ENCODE peak calls at places on chromosomes 13 and 19, in eight cellular contexts. Y, G, S, R, N, Z, E and M are unnamed samples.

GRCh38 chr13:23288995-23289394 is 108.2 kb downstream of the SGCG start:
- DNase-seq in Y (no peak), G (no peak), S (no peak), R (no peak), N (no peak), Z (no peak), E (no peak), M (no peak)

GRCh38 chr13:32135655-32136054 is 104.1 kb downstream of the FRY start:
- DNase-seq in Y (no peak), G (peak), S (no peak), R (no peak), N (no peak), Z (peak), E (no peak), M (no peak)

GRCh38 chr19:19120308-19121156 is 17.7 kb downstream of the TMEM161A start:
- DNase-seq in Y (no peak), G (peak), S (no peak), R (no peak), N (peak), Z (no peak), E (no peak), M (peak)

GRCh38 chr13:113613789-113614379 is 29.3 kb downstream of the TFDP1 start:
- DNase-seq in Y (no peak), G (no peak), S (no peak), R (no peak), N (no peak), Z (no peak), E (no peak), M (no peak)

GRCh38 chr19:4508698-4509097 is 9.6 kb downstream of the PLIN4 start:
- DNase-seq in Y (no peak), G (no peak), S (no peak), R (no peak), N (no peak), Z (no peak), E (no peak), M (no peak)

GRCh38 chr13:50403311-50403710 is 388.1 kb downstream of the KCNRG start:
- DNase-seq in Y (no peak), G (no peak), S (no peak), R (peak), N (peak), Z (no peak), E (no peak), M (no peak)

GRCh38 chr19:49333426-49334288 is 1.5 kb upstream of the CD37 start:
- DNase-seq in Y (peak), G (peak), S (peak), R (peak), N (no peak), Z (no peak), E (no peak), M (no peak)

GRCh38 chr13:21619633-21620220 is 15.8 kb upstream of the MICU2 start:
- DNase-seq in Y (no peak), G (no peak), S (no peak), R (no peak), N (no peak), Z (no peak), E (no peak), M (no peak)

GRCh38 chr19:38162632-38163031 is 61.4 kb downstream of the DPF1 start:
- DNase-seq in Y (no peak), G (no peak), S (no peak), R (no peak), N (peak), Z (no peak), E (no peak), M (no peak)

GRCh38 chr19:33064778-33065550 is at the start of gene RHPN2:
- DNase-seq in Y (no peak), G (peak), S (peak), R (peak), N (peak), Z (peak), E (peak), M (peak)

GRCh38 chr19:3983936-3984583 is 1.2 kb downstream of the EEF2 start:
- DNase-seq in Y (no peak), G (peak), S (peak), R (no peak), N (peak), Z (no peak), E (no peak), M (no peak)

GRCh38 chr19:45468159-45468651 is 409 bp downstream of the FOSB start:
- DNase-seq in Y (no peak), G (no peak), S (no peak), R (no peak), N (no peak), Z (no peak), E (peak), M (peak)

GRCh38 chr13:64925727-64926126 is 2304.4 kb downstream of the PCDH9 start:
- DNase-seq in Y (no peak), G (no peak), S (no peak), R (no peak), N (no peak), Z (no peak), E (no peak), M (no peak)

GRCh38 chr19:5960005-5961001 is 17.6 kb downstream of the RANBP3 start:
- DNase-seq in Y (no peak), G (no peak), S (no peak), R (no peak), N (no peak), Z (no peak), E (no peak), M (no peak)

DNA sequence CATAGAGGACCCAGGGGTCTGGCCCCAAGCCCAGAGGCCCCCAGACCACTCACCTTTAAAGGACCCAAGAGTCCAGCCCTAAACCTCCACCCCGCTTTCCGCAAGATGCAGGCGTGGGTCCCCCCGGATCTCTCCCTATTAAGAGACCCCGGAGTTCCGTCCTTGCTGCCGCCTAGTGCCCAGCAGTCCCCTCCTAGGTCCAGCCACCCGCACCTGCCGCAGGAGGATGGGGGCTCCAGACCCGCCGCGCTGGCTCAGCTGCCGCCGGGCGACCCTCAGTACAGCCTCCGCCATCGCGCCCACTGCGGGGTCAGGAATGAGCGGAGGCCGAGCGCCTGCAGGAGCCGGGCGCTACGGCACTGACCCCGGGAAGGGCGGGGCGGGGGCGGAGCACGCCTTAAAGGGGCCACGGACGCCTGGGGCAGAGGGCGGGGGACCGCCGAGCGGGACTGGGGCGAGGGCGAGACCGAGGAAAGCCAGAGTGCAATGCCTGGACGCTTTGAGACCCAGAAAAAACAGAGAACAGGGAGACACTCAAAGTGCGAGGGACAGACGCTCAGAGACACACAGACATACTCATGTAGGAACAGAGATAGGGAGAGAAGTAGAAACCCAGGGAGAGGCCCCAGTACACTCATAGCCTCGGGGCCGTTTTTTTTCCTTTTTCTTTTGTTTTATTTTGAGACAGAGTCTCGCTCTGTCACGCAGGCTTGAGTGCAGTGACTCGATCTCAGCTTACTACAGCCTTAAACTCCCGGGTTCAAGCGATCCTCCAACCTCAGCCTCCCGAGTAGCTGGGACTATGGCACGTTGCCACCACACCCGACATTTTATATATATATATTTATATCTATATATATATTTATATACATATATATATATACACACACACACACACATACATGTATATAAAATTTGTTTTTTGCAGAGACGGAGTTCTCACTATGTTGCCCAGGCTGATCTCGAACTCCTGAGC is at the start of gene ETHE1:
- DNase-seq in Y (no peak), G (peak), S (peak), R (peak), N (peak), Z (peak), E (peak), M (peak)
- TF ChIP-seq CTCF in Y (no peak), G (no peak), S (no peak), R (no peak), N (no peak), Z (no peak), E (no peak), M (no peak)

DNA sequence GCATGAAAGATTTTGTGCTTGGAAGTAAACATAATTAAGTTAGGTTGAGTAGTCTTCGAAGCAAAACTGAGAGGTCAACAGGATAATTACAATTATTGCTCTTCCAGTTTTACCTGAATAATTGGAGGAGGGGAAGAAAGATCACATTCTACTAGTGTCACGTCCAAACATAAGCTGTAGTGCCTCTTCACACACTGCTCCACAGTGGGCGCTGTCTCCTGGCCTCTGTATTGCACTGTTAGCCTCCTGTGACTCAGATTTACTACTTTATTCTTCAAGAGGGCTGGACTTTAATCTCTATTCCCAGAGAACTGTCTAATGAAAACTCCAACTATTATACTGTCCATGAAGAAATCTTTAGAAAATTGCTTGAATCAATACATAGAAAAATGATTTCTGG is 62.9 kb downstream of the TRPC4 start:
- DNase-seq in Y (no peak), G (no peak), S (no peak), R (no peak), N (no peak), Z (no peak), E (no peak), M (no peak)
- TF ChIP-seq CTCF in Y (no peak), G (no peak), S (no peak), R (no peak), N (no peak), Z (no peak), E (no peak), M (no peak)

GRCh38 chr19:12955996-12956395 is 1.0 kb downstream of the GADD45GIP1 start:
- DNase-seq in Y (no peak), G (no peak), S (no peak), R (no peak), N (no peak), Z (no peak), E (no peak), M (no peak)

GRCh38 chr19:12949363-12950284 is 4.0 kb downstream of the RAD23A start:
- DNase-seq in Y (no peak), G (no peak), S (no peak), R (no peak), N (no peak), Z (no peak), E (no peak), M (no peak)

GRCh38 chr19:12954150-12954962 is 2.7 kb downstream of the GADD45GIP1 start:
- DNase-seq in Y (no peak), G (no peak), S (no peak), R (no peak), N (no peak), Z (no peak), E (no peak), M (no peak)

GRCh38 chr19:12953456-12954149 is 3.4 kb downstream of the GADD45GIP1 start:
- DNase-seq in Y (no peak), G (no peak), S (no peak), R (no peak), N (no peak), Z (no peak), E (no peak), M (no peak)

DNA sequence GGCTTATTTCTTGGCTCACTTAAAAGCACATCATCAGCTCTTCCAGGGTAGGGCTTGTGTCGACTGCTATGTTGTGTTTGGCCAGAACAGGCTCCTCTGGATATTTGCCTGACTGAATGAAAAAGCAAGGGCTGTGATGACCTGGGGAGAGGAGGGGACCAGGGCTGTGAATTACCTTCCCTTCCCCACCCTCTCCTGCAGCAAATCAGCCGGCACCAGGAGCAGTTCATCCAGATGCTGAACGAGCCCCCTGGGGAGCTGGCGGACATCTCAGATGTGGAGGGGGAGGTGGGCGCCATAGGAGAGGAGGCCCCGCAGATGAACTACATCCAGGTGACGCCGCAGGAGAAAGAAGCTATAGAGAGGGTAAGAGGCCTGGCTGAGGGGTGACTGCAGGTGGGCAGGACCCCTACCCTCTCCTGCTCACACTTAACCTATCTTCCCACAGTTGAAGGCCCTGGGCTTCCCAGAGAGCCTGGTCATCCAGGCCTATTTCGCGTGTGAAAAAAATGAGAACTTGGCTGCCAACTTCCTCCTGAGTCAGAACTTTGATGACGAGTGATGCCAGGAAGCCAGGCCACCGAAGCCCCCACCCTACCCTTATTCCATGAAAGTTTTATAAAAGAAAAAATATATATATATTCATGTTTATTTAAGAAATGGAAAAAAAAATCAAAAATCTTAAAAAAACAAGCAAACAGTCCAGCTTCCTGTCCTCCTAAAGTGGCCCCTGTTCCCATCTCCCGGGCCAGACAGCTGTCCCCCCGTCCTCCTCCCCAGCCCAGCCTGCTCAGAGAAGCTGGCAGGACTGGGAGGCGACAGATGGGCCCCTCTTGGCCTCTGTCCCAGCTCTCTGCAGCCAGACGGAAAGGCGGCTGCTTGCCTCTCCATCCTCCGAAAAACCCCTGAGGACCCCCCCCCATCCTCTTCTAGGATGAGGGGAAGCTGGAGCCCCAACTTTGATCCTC is 4.3 kb downstream of the GADD45GIP1 start:
- DNase-seq in Y (no peak), G (peak), S (no peak), R (no peak), N (no peak), Z (peak), E (no peak), M (no peak)
- TF ChIP-seq CTCF in Y (no peak), G (no peak), S (no peak), R (no peak), N (no peak), Z (no peak), E (no peak), M (no peak)

GRCh38 chr13:33189470-33189869 is 96.1 kb downstream of the STARD13 start:
- DNase-seq in Y (no peak), G (no peak), S (no peak), R (no peak), N (no peak), Z (no peak), E (no peak), M (no peak)
- TF ChIP-seq CTCF in Y (no peak), G (no peak), S (no peak), R (no peak), N (no peak), Z (no peak), E (no peak), M (no peak)

DNA sequence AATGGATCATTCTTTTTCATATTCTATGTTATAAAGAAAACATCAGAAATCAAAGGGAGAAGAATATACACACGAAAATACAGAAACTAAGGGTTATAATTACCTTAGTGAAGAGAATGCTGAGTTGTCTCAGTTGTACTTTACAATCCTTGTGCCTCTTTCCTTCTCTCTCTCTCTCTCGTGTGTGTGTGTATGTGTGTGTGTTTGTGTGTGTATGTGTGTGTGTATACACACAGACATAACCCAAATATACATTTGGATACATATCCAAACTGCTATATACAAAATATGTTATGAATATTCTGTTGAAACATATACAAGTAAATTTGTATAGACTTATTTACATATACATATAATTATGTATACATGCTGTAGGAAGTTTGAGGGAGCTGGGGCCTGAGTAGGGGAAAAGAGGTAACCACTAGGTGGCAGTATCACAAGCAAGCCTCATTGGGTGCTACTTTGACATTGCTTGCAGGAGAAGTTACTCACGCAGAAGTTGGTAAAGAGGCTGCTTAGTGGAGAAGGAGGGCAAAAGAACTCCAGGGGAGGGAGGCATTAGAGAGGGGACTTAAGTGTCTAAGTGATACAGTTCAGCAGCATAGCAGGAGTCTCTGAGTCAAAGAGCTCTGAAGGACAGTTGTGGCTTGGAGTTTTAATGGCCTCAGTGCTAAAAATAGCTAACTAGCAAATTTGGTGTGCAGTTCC is 465.1 kb upstream of the PCDH20 start:
- DNase-seq in Y (no peak), G (peak), S (no peak), R (no peak), N (peak), Z (no peak), E (no peak), M (no peak)
- TF ChIP-seq CTCF in Y (peak), G (peak), S (peak), R (no peak), N (peak), Z (peak), E (no peak), M (peak)

DNA sequence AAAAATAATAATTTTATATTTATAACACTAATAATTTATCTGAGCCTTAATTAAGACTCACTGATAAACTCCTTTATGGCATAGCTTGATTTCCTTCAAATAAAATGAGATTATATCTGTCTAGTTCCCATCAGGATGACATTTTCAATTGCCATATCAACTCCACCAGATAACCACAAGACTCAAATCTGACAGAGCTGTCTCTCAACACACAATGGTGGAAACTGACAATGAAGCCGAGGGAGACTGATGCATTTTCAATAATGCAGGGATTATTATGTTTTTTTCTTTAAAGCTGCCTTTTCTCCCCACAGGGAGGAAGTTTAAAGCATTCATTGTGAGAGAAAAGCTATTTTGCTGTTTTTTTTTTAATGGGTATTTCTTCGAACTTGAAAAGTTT is 1327.0 kb upstream of the MIR17HG start:
- DNase-seq in Y (no peak), G (no peak), S (no peak), R (no peak), N (no peak), Z (no peak), E (no peak), M (no peak)
- TF ChIP-seq CTCF in Y (no peak), G (no peak), S (no peak), R (no peak), N (no peak), Z (no peak), E (no peak), M (no peak)